ENCODE peak calls at places on chromosomes 1 and 21, in eight cellular contexts. Q is Calu3, K is fibroblast of lung, H is activated B cell treated with CpG ODN at 0.5 μM for 24 hours, G is cardiac muscle cell, S is fibroblast of mammary gland, T is type B pancreatic cell, P is IMR-90. C is an unnamed sample.

GRCh38 chr1:27994060-27994459 is 34.3 kb downstream of the XKR8 start:
- DNase-seq in Q (no peak), K (no peak), H (no peak), G (peak), S (no peak), T (no peak), P (no peak), C (no peak)

GRCh38 chr1:14946011-14946359 is 207.6 kb upstream of the TMEM51 start:
- DNase-seq in Q (no peak), K (no peak), H (no peak), G (no peak), S (no peak), T (no peak), P (no peak), C (no peak)

GRCh38 chr1:197224160-197224559 is 43.9 kb upstream of the CRB1 start:
- DNase-seq in Q (no peak), K (peak), H (no peak), G (no peak), S (no peak), T (no peak), P (no peak), C (no peak)

GRCh38 chr1:206744683-206745082 is 25.9 kb upstream of the IL19 start:
- DNase-seq in Q (no peak), K (peak), H (no peak), G (no peak), S (peak), T (no peak), P (peak), C (no peak)

GRCh38 chr1:67149179-67149770 is 14.5 kb upstream of the C1orf141 start:
- DNase-seq in Q (peak), K (peak), H (peak), G (peak), S (peak), T (no peak), P (peak), C (no peak)

GRCh38 chr1:199684686-199685273 is 342.7 kb upstream of the NR5A2 start:
- DNase-seq in Q (peak), K (peak), H (no peak), G (peak), S (peak), T (no peak), P (peak), C (no peak)

GRCh38 chr1:112955678-112956502 is at the start of gene SLC16A1:
- DNase-seq in Q (peak), K (peak), H (peak), G (peak), S (peak), T (peak), P (peak), C (peak)

GRCh38 chr1:89512996-89513395 is 11.6 kb upstream of the LRRC8B start:
- DNase-seq in Q (no peak), K (no peak), H (no peak), G (no peak), S (no peak), T (no peak), P (no peak), C (no peak)

GRCh38 chr1:10378071-10378841 is 20.6 kb upstream of the PGD start:
- DNase-seq in Q (no peak), K (peak), H (no peak), G (no peak), S (peak), T (no peak), P (peak), C (no peak)

GRCh38 chr1:110085666-110086065 is 15.2 kb upstream of the ALX3 start:
- DNase-seq in Q (no peak), K (no peak), H (no peak), G (no peak), S (no peak), T (no peak), P (no peak), C (no peak)

GRCh38 chr21:43885721-43886120 is 20.7 kb downstream of the AGPAT3 start:
- DNase-seq in Q (no peak), K (no peak), H (no peak), G (no peak), S (no peak), T (no peak), P (no peak), C (no peak)

GRCh38 chr1:93345633-93346471 is at the start of gene DR1:
- DNase-seq in Q (peak), K (peak), H (peak), G (peak), S (peak), T (peak), P (peak), C (peak)

GRCh38 chr21:36132691-36133090 is 2.2 kb upstream of the CBR3 start:
- DNase-seq in Q (no peak), K (no peak), H (no peak), G (no peak), S (no peak), T (no peak), P (no peak), C (no peak)

GRCh38 chr21:44793269-44794030 is 8.2 kb downstream of the UBE2G2 start:
- DNase-seq in Q (peak), K (peak), H (no peak), G (peak), S (peak), T (no peak), P (peak), C (no peak)

GRCh38 chr1:30029677-30030076 is 693.7 kb downstream of the MATN1 start:
- DNase-seq in Q (no peak), K (no peak), H (no peak), G (no peak), S (no peak), T (peak), P (no peak), C (peak)

GRCh38 chr21:44892536-44893277 is 19.2 kb upstream of the PTTG1IP start:
- DNase-seq in Q (peak), K (peak), H (peak), G (peak), S (peak), T (no peak), P (peak), C (no peak)

GRCh38 chr1:228018961-228019721 is 12.3 kb downstream of the WNT3A start:
- DNase-seq in Q (no peak), K (no peak), H (no peak), G (no peak), S (no peak), T (peak), P (no peak), C (no peak)

GRCh38 chr1:94095744-94096469 is 25.0 kb downstream of the ABCA4 start:
- DNase-seq in Q (no peak), K (peak), H (no peak), G (no peak), S (peak), T (no peak), P (peak), C (no peak)

GRCh38 chr1:27572679-27573426 is 31.1 kb downstream of the AHDC1 start:
- DNase-seq in Q (no peak), K (no peak), H (no peak), G (peak), S (peak), T (no peak), P (no peak), C (no peak)

GRCh38 chr1:220927442-220927841 is 48.2 kb downstream of the HLX start:
- DNase-seq in Q (no peak), K (no peak), H (no peak), G (no peak), S (no peak), T (no peak), P (no peak), C (no peak)

GRCh38 chr1:19946331-19946751 is 22.9 kb upstream of the PLA2G2E start:
- DNase-seq in Q (no peak), K (no peak), H (no peak), G (no peak), S (no peak), T (no peak), P (no peak), C (no peak)

GRCh38 chr21:31173881-31174555 is 135.7 kb upstream of the KRTAP19-8 start:
- DNase-seq in Q (no peak), K (peak), H (no peak), G (peak), S (no peak), T (no peak), P (no peak), C (peak)

GRCh38 chr1:11653616-11654570 is at the start of gene FBXO2:
- DNase-seq in Q (no peak), K (no peak), H (no peak), G (peak), S (no peak), T (no peak), P (no peak), C (no peak)

GRCh38 chr1:225770586-225771248 is 6.9 kb upstream of the SRP9 start:
- DNase-seq in Q (no peak), K (no peak), H (no peak), G (peak), S (peak), T (no peak), P (no peak), C (peak)

GRCh38 chr1:44705470-44705869 is 25.5 kb downstream of the RNU5D-1 start:
- DNase-seq in Q (no peak), K (no peak), H (no peak), G (no peak), S (no peak), T (no peak), P (no peak), C (no peak)

GRCh38 chr1:116012716-116013115 is 36.4 kb downstream of the SLC22A15 start:
- DNase-seq in Q (no peak), K (no peak), H (no peak), G (no peak), S (no peak), T (no peak), P (no peak), C (no peak)

GRCh38 chr1:39754026-39754569 is 15.4 kb downstream of the PPIE start:
- DNase-seq in Q (no peak), K (peak), H (no peak), G (no peak), S (peak), T (no peak), P (peak), C (peak)

GRCh38 chr1:88503656-88504055 is 180.4 kb upstream of the PKN2 start:
- DNase-seq in Q (no peak), K (no peak), H (no peak), G (no peak), S (no peak), T (no peak), P (no peak), C (no peak)

GRCh38 chr1:30368841-30369240 is 354.5 kb downstream of the MATN1 start:
- DNase-seq in Q (no peak), K (no peak), H (no peak), G (no peak), S (no peak), T (no peak), P (no peak), C (no peak)

GRCh38 chr1:161962094-161962887 is 61.4 kb downstream of the OLFML2B start:
- DNase-seq in Q (peak), K (peak), H (no peak), G (no peak), S (peak), T (no peak), P (peak), C (no peak)

GRCh38 chr1:117620440-117620839 is 14.6 kb downstream of the TENT5C start:
- DNase-seq in Q (no peak), K (no peak), H (no peak), G (no peak), S (no peak), T (no peak), P (no peak), C (no peak)

GRCh38 chr1:204507317-204508105 is 8.7 kb upstream of the MDM4 start:
- DNase-seq in Q (peak), K (peak), H (peak), G (peak), S (peak), T (no peak), P (peak), C (no peak)

GRCh38 chr21:34266322-34266721 is 97.5 kb upstream of the KCNE2 start:
- DNase-seq in Q (no peak), K (no peak), H (no peak), G (no peak), S (no peak), T (no peak), P (no peak), C (no peak)

GRCh38 chr1:213244664-213245091 is 193.6 kb downstream of the RPS6KC1 start:
- DNase-seq in Q (peak), K (peak), H (no peak), G (peak), S (peak), T (no peak), P (peak), C (no peak)

GRCh38 chr1:43293896-43294760 is 6.7 kb upstream of the TIE1 start:
- DNase-seq in Q (no peak), K (peak), H (no peak), G (no peak), S (peak), T (no peak), P (peak), C (no peak)

DNA sequence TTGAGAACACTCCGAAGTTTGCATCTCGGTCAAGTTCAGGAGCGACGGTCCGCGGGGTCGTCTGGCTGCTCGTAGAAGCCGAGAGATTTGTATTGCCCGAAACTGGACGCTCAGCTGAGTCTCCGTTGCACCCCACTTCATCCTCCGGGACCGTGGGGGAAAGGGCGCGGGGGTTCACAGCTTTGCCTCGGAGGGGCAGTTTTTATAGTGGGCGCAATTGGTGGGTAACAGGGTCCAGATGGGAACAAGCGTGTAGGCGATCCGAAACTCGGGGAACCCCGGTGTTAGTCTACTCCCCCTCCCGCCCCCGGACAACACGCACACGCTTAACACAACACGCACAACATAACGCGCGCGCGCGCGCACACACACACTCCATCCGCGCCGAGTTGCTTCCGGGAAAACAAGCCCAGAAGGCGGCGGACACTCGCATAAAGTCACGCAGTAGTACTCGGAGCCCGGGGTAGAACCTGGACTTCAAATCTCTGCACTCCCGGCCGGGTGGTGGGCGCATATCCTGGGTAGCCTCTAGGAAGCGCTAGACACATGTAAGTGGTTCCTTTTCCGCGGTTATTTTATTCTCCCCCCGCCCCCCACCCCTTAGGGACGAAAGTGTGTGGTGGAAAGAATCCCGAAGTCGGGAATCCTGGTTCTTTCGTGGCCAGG is 1.0 kb upstream of the JUN start:
- DNase-seq in Q (peak), K (peak), H (peak), G (peak), S (peak), T (peak), P (peak), C (peak)
- TF ChIP-seq CTCF in Q (peak), K (peak), H (no peak), G (peak), S (peak), T (peak), P (peak), C (peak)

GRCh38 chr1:5740450-5740849 is 251.8 kb downstream of the NPHP4 start:
- DNase-seq in Q (no peak), K (no peak), H (no peak), G (no peak), S (no peak), T (no peak), P (no peak), C (no peak)
- TF ChIP-seq CTCF in Q (no peak), K (no peak), H (no peak), G (no peak), S (no peak), T (no peak), P (no peak), C (no peak)

GRCh38 chr1:193190096-193190744 is 3.8 kb upstream of the B3GALT2 start:
- DNase-seq in Q (no peak), K (peak), H (no peak), G (no peak), S (peak), T (no peak), P (peak), C (no peak)
- TF ChIP-seq CTCF in Q (peak), K (peak), H (no peak), G (peak), S (peak), T (peak), P (peak), C (peak)

DNA sequence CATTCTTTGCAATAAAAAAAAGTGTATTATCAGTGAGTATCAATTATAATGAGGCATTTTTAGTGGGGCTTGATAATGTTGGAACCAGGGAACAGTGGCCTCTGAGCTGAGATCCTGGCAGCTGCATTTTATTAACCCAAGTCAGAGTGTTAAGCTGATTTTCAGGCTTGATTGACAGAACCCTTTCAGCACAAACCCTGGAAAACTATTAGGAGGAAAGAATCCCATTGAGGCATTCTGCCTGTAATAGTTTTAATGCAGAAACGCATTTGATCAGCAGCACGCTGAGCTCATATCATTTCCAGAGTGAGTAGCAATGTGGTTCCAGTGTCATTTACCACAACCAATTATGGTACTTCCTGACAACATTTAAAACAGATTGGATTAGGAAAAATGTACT is 78.3 kb upstream of the BARHL2 start:
- DNase-seq in Q (no peak), K (no peak), H (no peak), G (no peak), S (no peak), T (no peak), P (no peak), C (peak)
- TF ChIP-seq CTCF in Q (no peak), K (no peak), H (no peak), G (no peak), S (no peak), T (no peak), P (no peak), C (no peak)

GRCh38 chr1:65002508-65003315 is 36.4 kb upstream of the JAK1 start:
- DNase-seq in Q (peak), K (peak), H (peak), G (peak), S (peak), T (peak), P (peak), C (peak)

GRCh38 chr1:65003316-65003664 is 36.9 kb upstream of the JAK1 start:
- DNase-seq in Q (no peak), K (no peak), H (no peak), G (no peak), S (no peak), T (no peak), P (no peak), C (no peak)

GRCh38 chr1:65002156-65002507 is 35.8 kb upstream of the JAK1 start:
- DNase-seq in Q (no peak), K (no peak), H (no peak), G (no peak), S (no peak), T (no peak), P (no peak), C (no peak)

GRCh38 chr1:64996541-64997257 is 30.4 kb upstream of the JAK1 start:
- DNase-seq in Q (no peak), K (no peak), H (no peak), G (no peak), S (no peak), T (no peak), P (no peak), C (no peak)

GRCh38 chr1:65001238-65001792 is 35.0 kb upstream of the JAK1 start:
- DNase-seq in Q (no peak), K (peak), H (peak), G (peak), S (peak), T (no peak), P (peak), C (no peak)
- TF ChIP-seq CTCF in Q (no peak), K (peak), H (no peak), G (peak), S (no peak), T (no peak), P (no peak), C (no peak)

GRCh38 chr1:242426271-242426905 is 98.1 kb downstream of the PLD5 start:
- DNase-seq in Q (no peak), K (no peak), H (no peak), G (no peak), S (no peak), T (no peak), P (no peak), C (no peak)

GRCh38 chr1:242430956-242431355 is 93.5 kb downstream of the PLD5 start:
- DNase-seq in Q (no peak), K (no peak), H (no peak), G (no peak), S (no peak), T (no peak), P (no peak), C (no peak)

GRCh38 chr1:242427519-242427918 is 97.0 kb downstream of the PLD5 start:
- DNase-seq in Q (no peak), K (no peak), H (no peak), G (no peak), S (no peak), T (no peak), P (no peak), C (no peak)

GRCh38 chr1:242428403-242429190 is 95.9 kb downstream of the PLD5 start:
- DNase-seq in Q (no peak), K (no peak), H (no peak), G (no peak), S (no peak), T (no peak), P (no peak), C (no peak)

DNA sequence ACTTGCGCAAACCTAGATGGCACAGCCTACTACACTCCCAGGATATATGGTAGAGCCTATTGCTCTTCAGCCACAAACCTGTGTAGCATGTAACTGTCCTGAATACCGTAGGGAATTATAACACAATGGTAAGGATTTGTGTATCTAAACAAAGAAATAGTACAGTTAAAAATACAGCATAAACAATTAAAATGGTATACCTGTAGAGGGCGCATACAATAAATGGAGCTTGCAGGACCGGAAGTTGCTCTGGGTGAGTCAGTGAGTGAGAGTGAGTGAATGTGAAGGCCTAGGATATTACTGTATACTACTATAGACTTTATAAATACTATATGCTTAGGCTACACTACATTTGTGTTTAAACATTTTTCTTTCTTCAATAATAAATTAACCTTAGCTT is 99.3 kb downstream of the PLD5 start:
- DNase-seq in Q (no peak), K (no peak), H (no peak), G (no peak), S (peak), T (no peak), P (no peak), C (no peak)
- TF ChIP-seq CTCF in Q (no peak), K (no peak), H (no peak), G (no peak), S (peak), T (no peak), P (no peak), C (no peak)